ENCODE peak calls at places on chromosome 6, in six cellular contexts. T, Q, A, Z, M and O are unnamed samples.

GRCh38 chr6:54473328-54473727 is 165.1 kb downstream of the TINAG start:
- DNase-seq in Z (no peak), Q (no peak), A (no peak), T (no peak), M (no peak), O (no peak)

GRCh38 chr6:47044418-47044817 is 2.3 kb upstream of the ADGRF1 start:
- DNase-seq in Q (no peak), A (no peak), Z (no peak), M (no peak), T (no peak), O (no peak)

GRCh38 chr6:44234101-44235090 is 11.0 kb downstream of the SLC29A1 start:
- DNase-seq in T (no peak), Q (peak; percentile 87), A (no peak), Z (peak; percentile 72), M (peak; percentile 63), O (peak; percentile 14)

GRCh38 chr6:126380072-126380583 is 40.2 kb downstream of the CENPW start:
- DNase-seq in T (no peak), Z (no peak), Q (no peak), M (no peak), A (no peak), O (no peak)

GRCh38 chr6:21496749-21497148 is 96.8 kb upstream of the SOX4 start:
- DNase-seq in T (no peak), Z (no peak), A (no peak), Q (no peak), M (no peak), O (no peak)

GRCh38 chr6:137216875-137217553 is 2.2 kb downstream of the IFNGR1 start:
- DNase-seq in T (no peak), Z (no peak), M (no peak), Q (peak; percentile 37), A (no peak), O (no peak)

GRCh38 chr6:127471379-127472255 is 12.4 kb upstream of the KIAA0408 start:
- DNase-seq in A (no peak), Q (no peak), M (no peak), T (no peak), Z (no peak), O (no peak)

GRCh38 chr6:135182993-135183531 is 2.0 kb downstream of the MYB start:
- DNase-seq in Z (no peak), M (peak; percentile 38), A (peak; percentile 12), Q (peak; percentile 67), T (peak; percentile 49), O (peak; percentile 17)

GRCh38 chr6:128118401-128118800 is 217.5 kb upstream of the THEMIS start:
- DNase-seq in Q (no peak), T (no peak), A (no peak), Z (no peak), M (no peak), O (no peak)

GRCh38 chr6:167153523-167153959 is 4.2 kb downstream of the GPR31 start:
- DNase-seq in A (no peak), Q (no peak), T (no peak), M (no peak), Z (no peak), O (no peak)

GRCh38 chr6:13496508-13497180 is 9.2 kb upstream of the GFOD1 start:
- DNase-seq in T (no peak), A (no peak), Z (no peak), M (no peak), Q (no peak), O (no peak)

GRCh38 chr6:3367630-3368029 is 89.2 kb downstream of the SLC22A23 start:
- DNase-seq in Q (no peak), A (no peak), T (no peak), Z (no peak), M (no peak), O (no peak)

GRCh38 chr6:90097357-90097756 is 199.3 kb downstream of the BACH2 start:
- DNase-seq in Z (no peak), M (no peak), Q (no peak), T (no peak), A (no peak), O (no peak)

GRCh38 chr6:79719248-79719975 is 88.3 kb downstream of the SH3BGRL2 start:
- DNase-seq in T (no peak), Q (no peak), Z (no peak), A (no peak), M (no peak), O (no peak)

GRCh38 chr6:107114213-107114871 is 973 bp downstream of the BEND3 start:
- DNase-seq in Q (peak; percentile 93), Z (peak; percentile 61), M (peak; percentile 90), T (peak; percentile 64), A (peak; percentile 82), O (peak; percentile 53)

GRCh38 chr6:124867126-124867525 is 95.1 kb upstream of the RNF217 start:
- DNase-seq in Q (no peak), Z (no peak), A (no peak), T (no peak), M (no peak), O (peak; percentile 49)

GRCh38 chr6:79544939-79545450 is 7.8 kb upstream of the LCA5 start:
- DNase-seq in A (peak; percentile 84), T (no peak), Q (peak; percentile 35), Z (peak; percentile 53), M (peak; percentile 52), O (peak; percentile 93)

GRCh38 chr6:107179004-107179403 is 63.7 kb upstream of the BEND3 start:
- DNase-seq in Z (no peak), A (no peak), Q (no peak), M (no peak), T (no peak), O (no peak)

GRCh38 chr6:14934844-14935243 is 311.0 kb upstream of the JARID2 start:
- DNase-seq in A (no peak), Q (no peak), M (no peak), Z (no peak), T (no peak), O (no peak)

GRCh38 chr6:64733433-64733832 is 973.6 kb downstream of the EYS start:
- DNase-seq in A (no peak), M (no peak), Z (no peak), Q (no peak), T (no peak), O (no peak)

GRCh38 chr6:152595507-152595906 is 41.7 kb downstream of the SYNE1 start:
- DNase-seq in A (no peak), Q (no peak), M (no peak), Z (no peak), T (no peak), O (no peak)